ENCODE peak calls at places on chromosome 10, in five cellular contexts. O is IMR-90, G is psoas muscle, N is heart left ventricle, S is Peyer's patch. L is an unnamed sample.

GRCh38 chr10:72691470-72692056 is 380 bp upstream of the MCU start:
- DNase-seq in O (peak), G (no peak), N (no peak), S (no peak), L (no peak)

GRCh38 chr10:95784279-95784913 is 28.4 kb downstream of the ENTPD1 start:
- DNase-seq in O (no peak), G (no peak), N (no peak), S (no peak), L (no peak)

GRCh38 chr10:8767616-8768015 is 713.1 kb downstream of the GATA3 start:
- DNase-seq in O (no peak), G (no peak), N (no peak), S (no peak), L (no peak)

GRCh38 chr10:113524539-113525490 is 28.0 kb upstream of the HABP2 start:
- DNase-seq in O (no peak), G (no peak), N (no peak), S (no peak), L (no peak)

GRCh38 chr10:124715479-124715878 is 28.7 kb downstream of the FAM53B start:
- DNase-seq in O (no peak), G (no peak), N (no peak), S (no peak), L (no peak)

GRCh38 chr10:11353229-11353896 is 258.1 kb downstream of the USP6NL start:
- DNase-seq in O (no peak), G (no peak), N (no peak), S (no peak), L (no peak)

GRCh38 chr10:63429280-63429679 is 36.5 kb downstream of the JMJD1C start:
- DNase-seq in O (peak), G (no peak), N (no peak), S (no peak), L (no peak)

GRCh38 chr10:54010337-54010736 is 790.7 kb downstream of the PCDH15 start:
- DNase-seq in O (no peak), G (no peak), N (no peak), S (no peak), L (no peak)

GRCh38 chr10:129949411-129950335 is 14.4 kb downstream of the EBF3 start:
- DNase-seq in O (peak), G (peak), N (peak), S (no peak), L (no peak)

GRCh38 chr10:106506509-106507265 is 657.8 kb downstream of the SORCS1 start:
- DNase-seq in O (peak), G (no peak), N (no peak), S (no peak), L (no peak)

GRCh38 chr10:73871915-73872710 is 2.2 kb downstream of the CAMK2G start:
- DNase-seq in O (peak), G (no peak), N (no peak), S (peak), L (no peak)

GRCh38 chr10:91007656-91008055 is 86.8 kb upstream of the ANKRD1 start:
- DNase-seq in O (no peak), G (no peak), N (no peak), S (no peak), L (no peak)

GRCh38 chr10:6409982-6410694 is 169.9 kb downstream of the PRKCQ start:
- DNase-seq in O (peak), G (peak), N (no peak), S (no peak), L (peak)

GRCh38 chr10:130078120-130078519 is 32.5 kb downstream of the C10orf143 start:
- DNase-seq in O (no peak), G (no peak), N (no peak), S (no peak), L (no peak)

GRCh38 chr10:42998481-42999384 is 78.1 kb upstream of the RET start:
- DNase-seq in O (no peak), G (no peak), N (peak), S (peak), L (no peak)

GRCh38 chr10:26220901-26221300 is 4.3 kb downstream of the GAD2 start:
- DNase-seq in O (no peak), G (no peak), N (no peak), S (no peak), L (no peak)

GRCh38 chr10:118940386-118940785 is 89.1 kb upstream of the NANOS1 start:
- DNase-seq in O (no peak), G (no peak), N (no peak), S (no peak), L (no peak)

GRCh38 chr10:126902157-126902556 is 3.1 kb upstream of the DOCK1 start:
- DNase-seq in O (peak), G (no peak), N (no peak), S (no peak), L (no peak)

GRCh38 chr10:121609426-121610380 is 11.5 kb upstream of the FGFR2 start:
- DNase-seq in O (no peak), G (no peak), N (no peak), S (no peak), L (no peak)

GRCh38 chr10:43287056-43288007 is 20.5 kb upstream of the RASGEF1A start:
- DNase-seq in O (no peak), G (no peak), N (no peak), S (no peak), L (no peak)

GRCh38 chr10:91220954-91221696 is 662 bp downstream of the PCGF5 start:
- DNase-seq in O (peak), G (peak), N (peak), S (no peak), L (no peak)

DNA sequence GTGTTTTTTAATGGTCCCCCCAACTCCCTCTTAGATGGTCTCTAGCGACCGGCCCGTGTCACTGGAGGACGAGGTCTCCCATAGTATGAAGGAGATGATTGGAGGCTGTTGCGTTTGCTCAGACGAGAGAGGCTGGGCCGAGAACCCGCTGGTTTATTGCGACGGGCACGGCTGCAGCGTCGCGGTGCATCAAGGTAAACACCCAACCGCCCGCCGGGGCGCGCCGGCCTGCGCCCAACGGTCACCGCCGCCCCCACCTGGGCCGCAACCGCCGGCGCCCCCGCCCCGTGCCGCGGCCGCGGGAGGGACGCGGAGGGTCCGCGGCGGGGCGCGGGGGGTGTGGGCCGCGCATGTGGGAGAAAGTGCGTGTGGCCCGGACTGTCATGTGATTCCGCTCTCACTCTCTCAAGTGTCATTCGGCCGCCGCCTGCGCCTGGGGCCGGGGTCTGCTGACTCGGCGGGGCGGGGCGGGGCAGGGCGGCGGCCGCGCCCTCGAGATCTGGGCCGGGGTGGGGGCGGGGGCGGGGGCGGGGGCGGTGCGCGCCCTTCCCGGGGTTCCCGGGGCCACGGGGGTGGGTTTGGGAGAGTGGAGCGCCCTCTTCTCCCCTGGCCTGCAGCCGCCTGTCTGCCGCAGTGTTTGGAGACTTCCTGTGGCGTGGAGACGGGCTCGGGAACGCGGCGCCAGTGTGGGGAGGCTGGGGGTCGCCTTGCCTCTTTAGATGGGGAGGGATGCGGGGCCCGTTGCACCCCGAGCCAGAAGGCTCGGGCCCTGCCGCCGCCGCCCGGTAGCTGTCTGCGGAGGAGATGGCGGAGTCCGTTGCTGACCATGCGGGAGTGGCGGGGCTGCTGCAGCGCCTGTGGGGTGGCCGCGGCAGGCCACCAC is 820 bp downstream of the MLLT10 start:
- DNase-seq in O (peak), G (peak), N (peak), S (peak), L (peak)
- TF ChIP-seq CTCF in O (no peak), G (no peak), N (no peak), S (no peak), L (no peak)

GRCh38 chr10:108911814-108912541 is 1011.3 kb downstream of the XPNPEP1 start:
- DNase-seq in O (peak), G (peak), N (peak), S (peak), L (no peak)
- TF ChIP-seq CTCF in O (peak), G (no peak), N (peak), S (no peak), L (no peak)

GRCh38 chr10:98310721-98311120 is 42.7 kb upstream of the LOXL4 start:
- DNase-seq in O (no peak), G (no peak), N (no peak), S (no peak), L (no peak)

GRCh38 chr10:98312349-98312748 is 44.4 kb upstream of the LOXL4 start:
- DNase-seq in O (peak), G (no peak), N (no peak), S (no peak), L (no peak)

GRCh38 chr10:98307916-98308315 is 39.9 kb upstream of the LOXL4 start:
- DNase-seq in O (no peak), G (no peak), N (no peak), S (no peak), L (no peak)

GRCh38 chr10:98308602-98309365 is 40.8 kb upstream of the LOXL4 start:
- DNase-seq in O (no peak), G (no peak), N (no peak), S (no peak), L (no peak)

DNA sequence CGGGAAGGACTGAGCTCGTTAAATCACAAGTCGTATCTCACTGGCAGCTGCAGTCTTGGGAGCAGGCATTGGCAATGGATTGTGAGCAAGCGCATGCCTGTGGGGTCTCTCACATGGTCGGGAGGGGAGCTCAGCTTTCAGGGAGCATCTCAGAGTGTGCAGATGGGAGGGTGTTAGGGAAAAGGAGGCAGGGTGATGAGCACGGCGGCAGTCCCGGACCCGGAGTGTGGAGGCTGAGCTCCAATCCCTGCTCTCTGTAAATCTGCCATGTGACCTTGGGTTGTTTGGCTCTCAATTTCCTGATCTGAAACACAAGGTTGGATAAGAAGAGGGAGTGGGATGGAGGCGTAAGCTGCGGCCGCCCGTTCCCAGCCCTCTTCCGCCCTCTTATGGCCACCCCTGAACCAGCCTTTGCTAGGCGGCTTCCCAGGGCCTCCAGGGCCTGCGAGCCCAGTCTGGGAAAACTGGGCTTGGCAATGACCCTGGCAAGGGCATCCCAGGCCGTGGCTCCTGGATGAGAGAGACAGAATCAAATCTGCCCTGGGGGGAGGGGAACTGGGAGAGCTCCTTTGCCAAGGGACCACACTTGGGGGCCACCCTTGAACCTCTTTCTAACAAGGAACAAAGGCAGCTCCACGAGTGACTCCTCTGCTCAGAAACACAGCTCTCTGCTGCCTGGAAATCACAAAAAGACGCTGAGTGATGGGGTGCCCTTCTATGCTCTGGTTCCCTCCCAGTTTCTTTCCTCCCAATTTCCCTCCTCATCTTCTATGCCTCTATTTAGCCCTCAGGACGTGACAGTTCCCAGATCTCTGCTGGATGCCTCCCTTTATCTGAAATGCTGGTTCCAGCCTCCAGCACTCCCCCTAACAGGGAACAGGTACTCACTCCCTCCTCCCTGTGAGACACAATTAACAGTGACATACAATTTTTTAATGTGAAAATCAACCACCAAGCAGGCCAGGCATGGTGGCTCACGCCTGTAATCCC is 41.7 kb upstream of the LOXL4 start:
- DNase-seq in O (peak), G (peak), N (peak), S (peak), L (no peak)
- TF ChIP-seq CTCF in O (peak), G (peak), N (peak), S (peak), L (peak)

DNA sequence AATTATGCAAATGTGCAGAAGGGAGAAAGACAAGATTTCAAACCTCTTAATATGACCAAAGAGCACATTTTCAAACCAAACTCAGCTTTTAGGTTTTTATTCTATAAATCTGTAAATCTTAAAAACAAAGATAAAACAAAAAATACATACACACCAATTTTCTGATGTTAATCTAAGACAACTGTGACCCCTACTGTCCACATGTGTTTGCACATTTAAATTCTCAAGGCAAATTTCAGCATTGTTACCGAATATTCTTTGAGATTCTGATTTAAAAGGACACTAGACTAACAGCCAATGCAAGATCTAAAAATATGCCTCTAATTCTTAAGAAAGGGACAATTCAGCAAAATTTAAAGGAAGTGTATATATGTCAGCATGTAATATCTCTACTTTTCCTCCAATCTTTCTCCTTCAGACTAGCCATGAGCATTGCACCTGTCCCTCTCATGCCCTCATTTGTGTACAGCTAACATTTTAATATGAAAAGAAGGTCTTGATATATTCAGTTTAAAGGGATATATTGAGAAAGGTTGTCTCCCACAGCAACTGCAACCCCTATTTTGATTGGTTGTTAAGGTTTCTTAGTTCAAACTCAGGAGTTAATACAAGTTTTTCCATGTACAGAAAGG is 417.9 kb downstream of the IPMK start:
- DNase-seq in O (peak), G (no peak), N (no peak), S (no peak), L (no peak)
- TF ChIP-seq CTCF in O (peak), G (no peak), N (no peak), S (peak), L (no peak)

GRCh38 chr10:80289451-80290287 is at the start of gene MAT1A:
- DNase-seq in O (peak), G (no peak), N (no peak), S (no peak), L (no peak)
- TF ChIP-seq CTCF in O (no peak), G (no peak), N (no peak), S (no peak), L (no peak)

GRCh38 chr10:79065091-79065551 is 3.6 kb upstream of the ZMIZ1 start:
- DNase-seq in O (no peak), G (peak), N (no peak), S (peak), L (no peak)

GRCh38 chr10:79063661-79064490 is 4.9 kb upstream of the ZMIZ1 start:
- DNase-seq in O (no peak), G (peak), N (no peak), S (peak), L (no peak)

GRCh38 chr10:79061441-79062315 is 7.1 kb upstream of the ZMIZ1 start:
- DNase-seq in O (no peak), G (peak), N (no peak), S (peak), L (no peak)

GRCh38 chr10:79060641-79061255 is 8.0 kb upstream of the ZMIZ1 start:
- DNase-seq in O (no peak), G (peak), N (no peak), S (peak), L (no peak)

GRCh38 chr10:79063071-79063491 is 5.7 kb upstream of the ZMIZ1 start:
- DNase-seq in O (no peak), G (peak), N (no peak), S (peak), L (no peak)
- TF ChIP-seq CTCF in O (no peak), G (no peak), N (no peak), S (no peak), L (no peak)

DNA sequence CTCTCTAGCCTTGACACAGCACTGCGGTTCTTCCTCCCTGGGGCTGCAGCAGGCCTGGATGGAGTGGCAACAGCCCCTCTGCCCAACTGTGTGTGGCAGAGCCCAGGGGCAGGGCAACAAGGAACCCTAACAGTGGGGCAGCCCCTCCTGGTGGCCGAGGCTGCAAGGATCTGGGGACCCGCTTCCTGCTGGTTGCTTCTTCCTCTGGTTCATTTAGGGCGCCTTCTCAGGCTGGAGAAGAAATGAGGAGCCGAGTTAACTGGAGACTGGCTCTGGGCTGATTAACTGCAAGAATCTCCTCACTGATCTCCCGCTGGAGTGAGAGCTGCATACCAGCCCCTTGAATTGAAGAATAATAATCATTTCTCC is 80.1 kb upstream of the EMX2 start:
- DNase-seq in O (no peak), G (no peak), N (no peak), S (no peak), L (no peak)
- TF ChIP-seq CTCF in O (no peak), G (no peak), N (no peak), S (no peak), L (no peak)

GRCh38 chr10:77715081-77715480 is 77.5 kb upstream of the KCNMA1 start:
- DNase-seq in O (no peak), G (no peak), N (no peak), S (no peak), L (no peak)
- TF ChIP-seq CTCF in O (no peak), G (no peak), N (no peak), S (peak), L (no peak)

GRCh38 chr10:69007260-69007659 is 18.7 kb downstream of the KIFBP start:
- DNase-seq in O (no peak), G (no peak), N (no peak), S (no peak), L (no peak)
- TF ChIP-seq CTCF in O (no peak), G (no peak), N (no peak), S (no peak), L (no peak)

DNA sequence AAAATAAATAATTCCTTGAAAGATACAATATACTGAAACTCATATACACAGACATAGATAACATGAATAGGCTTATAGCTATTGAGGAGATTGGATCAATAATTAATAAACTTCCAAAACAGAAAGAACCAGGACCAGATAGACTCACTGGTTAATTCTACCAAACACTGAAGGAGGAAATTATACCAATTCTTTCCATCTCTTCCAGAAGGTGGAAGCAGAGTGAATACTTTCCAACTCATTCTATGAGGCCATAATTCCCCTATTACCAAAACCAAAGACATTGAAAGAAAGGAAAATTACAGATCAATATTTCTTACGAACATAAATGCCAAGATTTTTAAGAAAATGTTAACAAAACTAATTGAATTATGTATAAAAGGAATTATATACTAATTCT is 624.8 kb upstream of the LRRTM3 start:
- DNase-seq in O (no peak), G (no peak), N (no peak), S (no peak), L (no peak)
- TF ChIP-seq CTCF in O (no peak), G (no peak), N (no peak), S (no peak), L (no peak)